ENCODE peak calls at places on chromosomes 1 and 21, in nine cellular contexts. T is posterior cingulate gyrus; W is anterior cingulate cortex; F is amniotic epithelial cell; I is Calu3; V is CD8-positive, alpha-beta T cell; G is ovary; J is Right ventricle myocardium inferior; A is NCI-H345. X is an unnamed sample.

GRCh38 chr1:109763646-109764415 is at the start of gene EPS8L3:
- DNase-seq in T (no peak), W (no peak), F (no peak), I (peak), V (no peak), G (peak), J (peak), A (no peak), X (no peak)

GRCh38 chr1:9233241-9233941 is 1.2 kb upstream of the H6PD start:
- DNase-seq in T (peak), W (peak), F (peak), I (no peak), V (no peak), G (peak), J (peak), A (no peak), X (no peak)

GRCh38 chr1:66137235-66137634 is 344.5 kb downstream of the PDE4B start:
- DNase-seq in T (no peak), W (no peak), F (no peak), I (no peak), V (no peak), G (no peak), J (no peak), A (no peak), X (peak)

GRCh38 chr1:101509370-101509769 is 272.6 kb downstream of the S1PR1 start:
- DNase-seq in T (peak), W (no peak), F (no peak), I (no peak), V (no peak), G (no peak), J (no peak), A (no peak), X (no peak)

GRCh38 chr1:39827201-39827600 is 38.5 kb upstream of the BMP8B start:
- DNase-seq in T (no peak), W (no peak), F (peak), I (no peak), V (no peak), G (no peak), J (no peak), A (no peak), X (no peak)

GRCh38 chr1:112557385-112557784 is 48.6 kb downstream of the WNT2B start:
- DNase-seq in T (no peak), W (no peak), F (peak), I (no peak), V (no peak), G (no peak), J (no peak), A (no peak), X (no peak)

GRCh38 chr21:41564871-41565281 is 56.9 kb upstream of the TMPRSS2 start:
- DNase-seq in T (no peak), W (no peak), F (peak), I (peak), V (no peak), G (no peak), J (no peak), A (no peak), X (no peak)

GRCh38 chr21:46448108-46448507 is 10.6 kb upstream of the DIP2A start:
- DNase-seq in T (no peak), W (no peak), F (no peak), I (no peak), V (no peak), G (no peak), J (no peak), A (no peak), X (no peak)

GRCh38 chr21:46028547-46029200 is 47.1 kb downstream of the COL6A1 start:
- DNase-seq in T (no peak), W (no peak), F (peak), I (no peak), V (no peak), G (no peak), J (no peak), A (no peak), X (no peak)

GRCh38 chr1:42674214-42674613 is 8.0 kb upstream of the YBX1 start:
- DNase-seq in T (no peak), W (no peak), F (no peak), I (no peak), V (no peak), G (no peak), J (no peak), A (no peak), X (no peak)

GRCh38 chr1:94783342-94784264 is 36.6 kb upstream of the SLC44A3 start:
- DNase-seq in T (peak), W (no peak), F (peak), I (no peak), V (no peak), G (peak), J (peak), A (no peak), X (no peak)

GRCh38 chr1:205313681-205314308 is 7.8 kb downstream of the NUAK2 start:
- DNase-seq in T (no peak), W (peak), F (peak), I (no peak), V (no peak), G (peak), J (peak), A (peak), X (peak)

GRCh38 chr21:29077651-29078090 is 4.2 kb upstream of the CCT8 start:
- DNase-seq in T (no peak), W (no peak), F (peak), I (no peak), V (no peak), G (no peak), J (no peak), A (peak), X (peak)

GRCh38 chr1:1359668-1360468 is 1.5 kb upstream of the MXRA8 start:
- DNase-seq in T (no peak), W (no peak), F (peak), I (no peak), V (no peak), G (peak), J (peak), A (no peak), X (no peak)

GRCh38 chr1:24491577-24492360 is 10.9 kb upstream of the RCAN3 start:
- DNase-seq in T (no peak), W (no peak), F (no peak), I (no peak), V (no peak), G (no peak), J (no peak), A (no peak), X (no peak)

GRCh38 chr21:33136898-33137502 is 67.1 kb downstream of the OLIG1 start:
- DNase-seq in T (no peak), W (no peak), F (no peak), I (no peak), V (no peak), G (no peak), J (no peak), A (no peak), X (no peak)

X was measured in NAMALWA.